ENCODE peak calls at places on chromosomes 2 and 18, in five cellular contexts. I is ureter, O is MCF 10A, R is GF-D8, X is Kasumi-1. M is an unnamed sample.

GRCh38 chr2:25332571-25332970 is 9.2 kb downstream of the DNMT3A start:
- DNase-seq in O (no peak), I (no peak), R (no peak), X (no peak), M (no peak)

GRCh38 chr2:9972621-9973445 is 21.3 kb downstream of the GRHL1 start:
- DNase-seq in I (no peak), X (no peak), R (no peak), O (peak), M (no peak)

GRCh38 chr2:68196120-68196716 is 38.5 kb downstream of the PNO1 start:
- DNase-seq in X (peak), R (peak), I (no peak), O (no peak), M (peak)

GRCh38 chr18:34926683-34927082 is 114.5 kb upstream of the MAPRE2 start:
- DNase-seq in R (no peak), O (no peak), I (no peak), X (no peak), M (no peak)

GRCh38 chr18:3194947-3195612 is 24.7 kb downstream of the MYOM1 start:
- DNase-seq in O (no peak), R (no peak), X (no peak), I (no peak), M (no peak)

GRCh38 chr2:162435676-162436075 is 91.7 kb downstream of the GCA start:
- DNase-seq in R (no peak), O (peak), I (no peak), X (no peak), M (no peak)

GRCh38 chr2:85858841-85859240 is 29.9 kb downstream of the ST3GAL5 start:
- DNase-seq in X (no peak), O (no peak), I (peak), R (no peak), M (no peak)

GRCh38 chr2:235011607-235011928 is 59.8 kb downstream of the SH3BP4 start:
- DNase-seq in X (no peak), I (no peak), R (no peak), O (no peak), M (no peak)

GRCh38 chr2:129314120-129314519 is 665.3 kb upstream of the RAB6C start:
- DNase-seq in I (no peak), O (no peak), R (no peak), X (no peak), M (no peak)

GRCh38 chr2:61795408-61795807 is 58.5 kb downstream of the FAM161A start:
- DNase-seq in O (no peak), I (no peak), X (no peak), R (no peak), M (no peak)

GRCh38 chr2:237268004-237268708 is 145.8 kb downstream of the COL6A3 start:
- DNase-seq in R (no peak), O (no peak), X (no peak), I (no peak), M (no peak)

GRCh38 chr2:54898451-54899226 is 151.6 kb downstream of the RTN4 start:
- DNase-seq in I (no peak), O (no peak), X (no peak), R (no peak), M (no peak)

GRCh38 chr2:209473930-209474419 is 50.1 kb downstream of the MAP2 start:
- DNase-seq in O (peak), R (peak), I (no peak), X (no peak), M (no peak)

GRCh38 chr2:218721934-218722333 is 11.3 kb downstream of the TTLL4 start:
- DNase-seq in X (no peak), R (no peak), O (no peak), I (no peak), M (no peak)

GRCh38 chr2:193428336-193428818 is 1233.6 kb upstream of the TMEFF2 start:
- DNase-seq in X (no peak), O (no peak), I (no peak), R (no peak), M (no peak)